ENCODE peak calls at places on chromosomes 13 and 19, in four cellular contexts. One of them, this sample, is unnamed.
A peak's percentile ranks its signal among the peaks of the same experiment; 100 is the strongest.

GRCh38 chr19:32876919-32877285 is 7.3 kb upstream of the SLC7A9 start:
- DNase-seq in K562: no peak
- DNase-seq in HepG2: no peak
- DNase-seq in GM12878: no peak
- DNase-seq in this sample: no peak

GRCh38 chr19:48395170-48395455 is 1.6 kb downstream of the GRIN2D start:
- DNase-seq in K562: no peak
- DNase-seq in HepG2: no peak
- DNase-seq in GM12878: no peak
- DNase-seq in this sample: no peak

GRCh38 chr19:13058951-13059660 is 43.6 kb downstream of the LYL1 start:
- DNase-seq in K562: no peak
- DNase-seq in HepG2: no peak
- DNase-seq in GM12878: no peak
- DNase-seq in this sample: no peak

GRCh38 chr13:72983085-72983768 is 75.6 kb upstream of the KLF5 start:
- DNase-seq in K562: no peak
- DNase-seq in HepG2: peak; percentile 30
- DNase-seq in GM12878: no peak
- DNase-seq in this sample: no peak

GRCh38 chr19:32613008-32613407 is 32.0 kb downstream of the PDCD5 start:
- DNase-seq in K562: no peak
- DNase-seq in HepG2: no peak
- DNase-seq in GM12878: no peak
- DNase-seq in this sample: no peak

GRCh38 chr13:41145136-41145908 is 12.7 kb upstream of the KBTBD6 start:
- DNase-seq in K562: no peak
- DNase-seq in HepG2: no peak
- DNase-seq in GM12878: no peak
- DNase-seq in this sample: no peak

GRCh38 chr13:79776538-79776937 is 295.6 kb downstream of the NDFIP2 start:
- DNase-seq in K562: no peak
- DNase-seq in HepG2: no peak
- DNase-seq in GM12878: no peak
- DNase-seq in this sample: no peak

GRCh38 chr13:20350380-20350763 is 118.3 kb upstream of the GJB6 start:
- DNase-seq in K562: no peak
- DNase-seq in HepG2: no peak
- DNase-seq in GM12878: no peak
- DNase-seq in this sample: no peak

GRCh38 chr19:17681505-17682125 is 6.5 kb downstream of the UNC13A start:
- DNase-seq in K562: peak; percentile 91
- DNase-seq in HepG2: no peak
- DNase-seq in GM12878: no peak
- DNase-seq in this sample: peak; percentile 55

GRCh38 chr13:41398494-41399190 is 58.7 kb upstream of the RGCC start:
- DNase-seq in K562: no peak
- DNase-seq in HepG2: no peak
- DNase-seq in GM12878: no peak
- DNase-seq in this sample: no peak

GRCh38 chr13:36666482-36667264 is 7.1 kb upstream of the SERTM1 start:
- DNase-seq in K562: no peak
- DNase-seq in HepG2: no peak
- DNase-seq in GM12878: no peak
- DNase-seq in this sample: no peak

GRCh38 chr13:24007979-24008620 is 110.8 kb upstream of the C1QTNF9B start:
- DNase-seq in K562: no peak
- DNase-seq in HepG2: no peak
- DNase-seq in GM12878: no peak
- DNase-seq in this sample: no peak

GRCh38 chr19:34996978-34997640 is 3.0 kb upstream of the GRAMD1A start:
- DNase-seq in K562: no peak
- DNase-seq in HepG2: peak; percentile 79
- DNase-seq in GM12878: no peak
- DNase-seq in this sample: no peak

GRCh38 chr19:44635581-44636438 is 7.9 kb upstream of the PVR start:
- DNase-seq in K562: no peak
- DNase-seq in HepG2: no peak
- DNase-seq in GM12878: no peak
- DNase-seq in this sample: no peak

GRCh38 chr13:111938743-111939142 is 128.2 kb upstream of the SOX1 start:
- DNase-seq in K562: no peak
- DNase-seq in HepG2: no peak
- DNase-seq in GM12878: no peak
- DNase-seq in this sample: no peak

GRCh38 chr13:86282450-86282849 is 483.2 kb upstream of the SLITRK6 start:
- DNase-seq in K562: no peak
- DNase-seq in HepG2: no peak
- DNase-seq in GM12878: peak; percentile 20
- DNase-seq in this sample: no peak

GRCh38 chr19:53424968-53425597 is 6.7 kb upstream of the ZNF761 start:
- DNase-seq in K562: peak; percentile 71
- DNase-seq in HepG2: peak; percentile 67
- DNase-seq in GM12878: peak; percentile 15
- DNase-seq in this sample: peak; percentile 40

DNA sequence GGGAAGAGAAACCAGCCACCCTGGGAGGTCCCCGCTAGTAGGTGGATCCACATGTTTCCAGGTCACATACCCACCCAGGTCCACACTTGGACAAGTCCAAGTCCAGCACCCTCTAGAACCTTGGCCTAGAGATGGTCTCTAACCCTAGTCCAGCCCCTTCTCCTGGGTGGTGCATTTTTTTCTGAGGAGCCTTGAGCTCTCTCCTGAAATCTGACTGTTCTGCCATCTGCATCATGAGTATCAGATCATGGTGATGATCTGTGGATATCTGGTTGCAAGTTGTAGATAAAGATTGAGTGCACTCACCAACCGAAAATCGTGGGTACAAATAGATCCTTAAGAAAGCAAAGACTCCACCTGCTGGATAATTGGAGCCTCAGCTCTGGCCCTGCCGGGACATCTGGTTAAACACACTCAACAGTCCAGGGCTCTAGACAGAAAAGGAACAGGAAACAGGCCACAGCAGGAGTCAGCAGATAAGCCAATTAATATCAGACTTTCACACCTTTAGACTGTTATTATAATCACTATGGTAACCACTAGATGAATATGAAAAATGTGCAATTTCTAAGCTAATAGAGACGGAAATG is 41.1 kb downstream of the GPR12 start:
- DNase-seq in K562: peak; percentile 7
- DNase-seq in HepG2: no peak
- DNase-seq in GM12878: no peak
- DNase-seq in this sample: peak; percentile 20
- TF ChIP-seq SP1 in K562: no peak
- TF ChIP-seq SP1 in HepG2: no peak
- TF ChIP-seq SP1 in GM12878: no peak
- TF ChIP-seq SP1 in this sample: no peak

GRCh38 chr13:99916366-99917103 is 55.0 kb downstream of the ZIC5 start:
- DNase-seq in K562: peak; percentile 59
- DNase-seq in HepG2: peak; percentile 76
- DNase-seq in GM12878: peak; percentile 31
- DNase-seq in this sample: peak; percentile 67
- TF ChIP-seq BHLHE40 in K562: no peak
- TF ChIP-seq BHLHE40 in HepG2: no peak
- TF ChIP-seq BHLHE40 in GM12878: no peak
- TF ChIP-seq BHLHE40 in this sample: no peak

GRCh38 chr13:75689686-75690085 is 53.6 kb downstream of the LMO7 start:
- DNase-seq in K562: no peak
- DNase-seq in HepG2: no peak
- DNase-seq in GM12878: no peak
- DNase-seq in this sample: no peak
- TF ChIP-seq TARDBP in K562: no peak
- TF ChIP-seq TARDBP in HepG2: no peak
- TF ChIP-seq TARDBP in GM12878: no peak
- TF ChIP-seq TARDBP in this sample: no peak

DNA sequence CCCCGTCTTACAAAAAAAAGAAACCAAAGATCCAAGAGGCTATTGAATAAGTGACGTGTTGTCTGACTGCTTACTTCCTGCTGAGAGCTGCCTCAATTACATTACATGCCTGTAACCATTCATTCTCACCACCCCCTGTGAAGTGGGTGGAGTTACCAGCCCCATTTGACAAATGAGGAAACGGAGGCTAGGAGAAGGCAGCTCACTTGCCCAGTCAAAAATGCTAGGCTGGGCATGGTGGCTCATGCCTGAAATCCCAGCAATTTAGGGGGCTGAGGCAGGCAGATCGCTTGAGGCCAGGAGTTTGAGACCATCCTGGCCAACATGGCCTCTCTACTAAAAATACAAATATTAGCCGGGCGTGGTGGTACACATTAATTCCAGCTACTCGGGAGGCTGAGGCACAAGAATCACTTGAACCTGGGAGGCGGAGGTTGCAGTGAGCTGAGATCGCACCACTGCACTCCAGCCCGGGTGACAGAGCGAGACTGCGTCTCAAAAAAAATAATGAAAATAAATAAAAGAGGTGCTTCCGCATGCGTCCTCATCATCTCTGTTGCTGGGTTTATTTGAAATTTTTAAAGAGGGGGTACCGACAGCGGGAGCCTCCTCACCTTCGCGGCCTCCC is 499 bp downstream of the LSM7 start:
- DNase-seq in K562: no peak
- DNase-seq in HepG2: peak; percentile 32
- DNase-seq in GM12878: peak; percentile 86
- DNase-seq in this sample: no peak
- TF ChIP-seq SP1 in K562: no peak
- TF ChIP-seq SP1 in HepG2: no peak
- TF ChIP-seq SP1 in GM12878: no peak
- TF ChIP-seq SP1 in this sample: no peak

DNA sequence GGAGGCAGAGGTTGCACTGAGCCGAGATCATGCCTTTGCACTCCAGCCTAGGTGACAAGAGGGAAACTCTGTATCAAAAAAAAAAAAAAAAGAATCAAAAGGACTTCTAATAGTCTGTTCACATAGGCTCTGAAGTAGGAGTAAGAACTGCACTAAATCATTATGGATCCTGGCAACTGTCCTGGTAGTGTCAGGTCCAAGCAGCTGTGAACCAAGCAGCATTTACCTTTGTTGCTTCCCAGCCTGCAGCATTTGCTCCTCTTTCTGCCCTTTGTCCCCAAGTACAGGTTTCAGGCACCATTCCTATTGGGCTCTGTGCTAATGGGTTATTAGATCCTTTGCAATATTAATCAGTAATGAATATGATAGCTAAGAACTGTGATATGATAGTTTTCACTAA is 77.4 kb upstream of the NBEA start:
- DNase-seq in K562: no peak
- DNase-seq in HepG2: no peak
- DNase-seq in GM12878: no peak
- DNase-seq in this sample: no peak
- TF ChIP-seq BHLHE40 in K562: no peak
- TF ChIP-seq BHLHE40 in HepG2: no peak
- TF ChIP-seq BHLHE40 in GM12878: no peak
- TF ChIP-seq BHLHE40 in this sample: no peak